ENCODE peak calls at places on chromosomes 4 and X, in four cellular contexts. W is HFFc6, M is LHCN-M2, Y is NCI-H446 treated with DMSO at 0.1 percent for 48 hours. F is an unnamed sample.

GRCh38 chr4:65416875-65417274 is 253.4 kb downstream of the EPHA5 start:
- DNase-seq in W (no peak), M (peak), Y (peak), F (peak)

GRCh38 chr4:168674869-168675268 is 178.0 kb downstream of the PALLD start:
- DNase-seq in W (no peak), M (no peak), Y (no peak), F (no peak)

GRCh38 chr4:6910340-6910959 is 824 bp downstream of the TBC1D14 start:
- DNase-seq in W (no peak), M (peak), Y (no peak), F (no peak)

GRCh38 chrX:13898084-13898483 is 81.2 kb upstream of the GPM6B start:
- DNase-seq in W (peak), M (peak), Y (peak), F (no peak)

GRCh38 chrX:1492421-1493012 is 39.8 kb upstream of the ASMTL start:
- DNase-seq in W (no peak), M (no peak), Y (no peak), F (no peak)

GRCh38 chr4:24470681-24471622 is 113.4 kb downstream of the DHX15 start:
- DNase-seq in W (no peak), M (peak), Y (no peak), F (peak)

GRCh38 chr4:82194329-82194728 is 179.5 kb downstream of the HNRNPD start:
- DNase-seq in W (no peak), M (no peak), Y (no peak), F (no peak)

GRCh38 chr4:41751325-41752061 is 3.0 kb upstream of the PHOX2B start:
- DNase-seq in W (no peak), M (no peak), Y (no peak), F (no peak)

GRCh38 chr4:79209822-79210635 is 115.8 kb downstream of the NAA11 start:
- DNase-seq in W (no peak), M (no peak), Y (no peak), F (peak)

GRCh38 chr4:6018331-6018730 is at the start of gene C4orf50:
- DNase-seq in W (no peak), M (no peak), Y (no peak), F (no peak)

GRCh38 chr4:112222219-112222955 is 9.2 kb upstream of the AP1AR start:
- DNase-seq in W (no peak), M (no peak), Y (no peak), F (no peak)

GRCh38 chr4:75229783-75230570 is 284.2 kb downstream of the RCHY1 start:
- DNase-seq in W (no peak), M (no peak), Y (no peak), F (no peak)

GRCh38 chr4:159855731-159856130 is 752.9 kb downstream of the RAPGEF2 start:
- DNase-seq in W (no peak), M (no peak), Y (no peak), F (no peak)

GRCh38 chr4:1235381-1236102 is 13.4 kb downstream of the CTBP1 start:
- DNase-seq in W (no peak), M (no peak), Y (no peak), F (no peak)

GRCh38 chrX:8139713-8140112 is 31.4 kb downstream of the VCX2 start:
- DNase-seq in W (no peak), M (no peak), Y (no peak), F (no peak)

GRCh38 chr4:7862561-7863200 is 77.0 kb downstream of the AFAP1 start:
- DNase-seq in W (no peak), M (no peak), Y (no peak), F (no peak)

GRCh38 chr4:87523307-87523706 is 5.9 kb downstream of the SPARCL1 start:
- DNase-seq in W (no peak), M (no peak), Y (no peak), F (no peak)

GRCh38 chrX:38893441-38893840 is 92.2 kb downstream of the MID1IP1 start:
- DNase-seq in W (peak), M (peak), Y (no peak), F (no peak)

GRCh38 chr4:52646726-52647125 is 12.4 kb downstream of the USP46 start:
- DNase-seq in W (no peak), M (no peak), Y (no peak), F (no peak)

GRCh38 chr4:180261346-180261745 is 1981.9 kb upstream of the TENM3 start:
- DNase-seq in W (no peak), M (no peak), Y (no peak), F (no peak)

GRCh38 chr4:173528378-173529321 is 1.4 kb downstream of the HAND2 start:
- DNase-seq in W (no peak), M (no peak), Y (no peak), F (no peak)

GRCh38 chr4:72348701-72349100 is 220.3 kb downstream of the ADAMTS3 start:
- DNase-seq in W (no peak), M (no peak), Y (no peak), F (no peak)

GRCh38 chrX:4655743-4656142 is 942.3 kb upstream of the PRKX start:
- DNase-seq in W (no peak), M (no peak), Y (no peak), F (no peak)

GRCh38 chrX:45845142-45845541 is 644.5 kb upstream of the DIPK2B start:
- DNase-seq in W (no peak), M (no peak), Y (no peak), F (no peak)

GRCh38 chrX:134631404-134632346 is 26.6 kb downstream of the PLAC1 start:
- DNase-seq in W (no peak), M (peak), Y (no peak), F (peak)

GRCh38 chrX:7444967-7445366 is 297.0 kb upstream of the PUDP start:
- DNase-seq in W (no peak), M (no peak), Y (no peak), F (no peak)

GRCh38 chr4:169098969-169099685 is 89.1 kb upstream of the CBR4 start:
- DNase-seq in W (no peak), M (no peak), Y (no peak), F (no peak)

GRCh38 chr4:22515888-22516541 is at the start of gene ADGRA3:
- DNase-seq in W (peak), M (peak), Y (peak), F (peak)

GRCh38 chr4:93199492-93199891 is 629.1 kb upstream of the ATOH1 start:
- DNase-seq in W (no peak), M (peak), Y (peak), F (peak)

F was measured in DMS 273 treated with DMSO at 0.1 percent for 48 hours.